ENCODE peak calls at places on chromosomes 12 and 14, in four cellular contexts. J is WTC11, Q is HepG2, S is SK-N-SH. I is an unnamed sample.

GRCh38 chr12:70338531-70338930 is 27.6 kb upstream of the KCNMB4 start:
- DNase-seq in S (no peak), Q (no peak), J (no peak), I (no peak)

GRCh38 chr12:80101126-80101525 is 1.8 kb downstream of the OTOGL start:
- DNase-seq in Q (no peak), J (no peak), S (no peak), I (peak; percentile 29)

GRCh38 chr12:5429741-5430557 is 2.0 kb upstream of the NTF3 start:
- DNase-seq in Q (no peak), S (no peak), J (peak; percentile 50), I (no peak)

GRCh38 chr12:100826323-100826722 is 31.7 kb downstream of the ANO4 start:
- DNase-seq in S (no peak), J (peak; percentile 70), Q (peak; percentile 23), I (peak; percentile 11)

GRCh38 chr12:14213542-14213941 is 151.9 kb upstream of the ATF7IP start:
- DNase-seq in S (no peak), J (no peak), Q (no peak), I (no peak)

GRCh38 chr12:29133141-29133540 is 15.9 kb upstream of the FAR2 start:
- DNase-seq in S (no peak), Q (no peak), J (no peak), I (no peak)

GRCh38 chr14:89065879-89066278 is 241.4 kb downstream of the TTC8 start:
- DNase-seq in S (no peak), J (no peak), Q (no peak), I (no peak)

GRCh38 chr14:68841030-68841809 is 48.4 kb upstream of the ZFP36L1 start:
- DNase-seq in S (no peak), Q (no peak), J (no peak), I (no peak)

GRCh38 chr12:125882141-125882540 is 816.9 kb downstream of the AACS start:
- DNase-seq in J (no peak), Q (no peak), S (no peak), I (no peak)

GRCh38 chr12:85155791-85156190 is 119.6 kb downstream of the LRRIQ1 start:
- DNase-seq in Q (peak; percentile 4), J (no peak), S (peak; percentile 10), I (no peak)

GRCh38 chr12:25053021-25053271 is 104.0 kb upstream of the BCAT1 start:
- DNase-seq in Q (no peak), J (no peak), S (no peak), I (no peak)

GRCh38 chr12:48165089-48166031 is 8.0 kb upstream of the ASB8 start:
- DNase-seq in Q (peak; percentile 44), S (peak; percentile 67), J (peak; percentile 28), I (peak; percentile 60)
- TF ChIP-seq FOXJ3 in Q (no peak), S (no peak), J (no peak), I (no peak)

DNA sequence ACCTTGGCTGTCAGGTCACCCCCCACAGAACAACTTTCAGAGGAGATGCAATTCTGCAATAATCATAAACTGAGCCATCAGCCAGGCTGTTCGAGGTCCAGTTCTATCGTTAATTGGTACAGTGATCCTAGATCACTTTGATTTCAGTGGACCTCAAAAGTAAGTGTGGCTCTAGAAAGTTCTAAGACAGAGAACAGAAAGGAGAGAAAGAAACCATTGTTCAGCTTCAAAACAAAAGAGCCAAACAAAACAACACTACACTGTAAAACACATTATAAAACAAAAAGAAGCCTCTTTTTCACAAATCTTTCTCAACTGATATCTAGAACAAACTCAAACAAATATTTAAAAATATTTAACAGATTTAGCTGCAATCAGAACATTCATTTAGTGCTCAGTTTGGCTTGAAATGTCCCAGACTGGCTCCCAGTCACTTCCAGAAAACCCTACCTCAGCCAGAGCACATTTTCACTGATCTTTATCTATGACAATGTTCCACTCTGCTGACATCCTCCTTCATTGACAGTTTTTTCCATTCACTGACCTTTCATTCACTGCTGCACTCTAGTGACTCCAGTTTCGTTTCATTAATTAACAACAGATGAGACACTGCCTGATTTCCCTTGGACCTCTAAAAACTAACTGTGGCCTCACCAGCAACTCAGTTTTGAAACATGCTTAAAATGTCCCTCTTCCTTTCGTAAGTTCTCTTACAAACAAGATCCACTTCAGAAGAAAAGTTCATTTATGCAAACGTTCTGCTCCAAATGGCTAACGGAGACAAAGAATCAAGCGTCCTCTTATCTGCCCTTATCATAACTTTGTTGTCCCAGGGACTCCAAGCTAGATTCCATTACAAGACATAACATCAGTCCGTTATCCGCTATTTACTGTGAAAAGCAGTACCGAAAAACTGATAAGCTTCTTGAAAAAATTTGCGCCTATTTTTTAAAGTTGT is 56.8 kb downstream of the DUSP16 start:
- DNase-seq in J (no peak), Q (peak; percentile 53), S (peak; percentile 77), I (peak; percentile 29)
- TF ChIP-seq FOXJ3 in J (no peak), Q (no peak), S (peak; percentile 66), I (no peak)

GRCh38 chr14:50530358-50530757 is 2.0 kb downstream of the MAP4K5 start:
- DNase-seq in Q (no peak), S (no peak), J (no peak), I (no peak)
- TF ChIP-seq FOXJ3 in Q (no peak), S (no peak), J (no peak), I (no peak)

GRCh38 chr14:98208943-98209342 is 1063.1 kb downstream of the BCL11B start:
- DNase-seq in Q (no peak), S (no peak), J (no peak), I (no peak)

GRCh38 chr14:98207466-98207865 is 1064.5 kb downstream of the BCL11B start:
- DNase-seq in S (no peak), Q (no peak), J (no peak), I (no peak)

GRCh38 chr14:98208074-98208675 is 1063.8 kb downstream of the BCL11B start:
- DNase-seq in J (no peak), S (no peak), Q (no peak), I (no peak)

DNA sequence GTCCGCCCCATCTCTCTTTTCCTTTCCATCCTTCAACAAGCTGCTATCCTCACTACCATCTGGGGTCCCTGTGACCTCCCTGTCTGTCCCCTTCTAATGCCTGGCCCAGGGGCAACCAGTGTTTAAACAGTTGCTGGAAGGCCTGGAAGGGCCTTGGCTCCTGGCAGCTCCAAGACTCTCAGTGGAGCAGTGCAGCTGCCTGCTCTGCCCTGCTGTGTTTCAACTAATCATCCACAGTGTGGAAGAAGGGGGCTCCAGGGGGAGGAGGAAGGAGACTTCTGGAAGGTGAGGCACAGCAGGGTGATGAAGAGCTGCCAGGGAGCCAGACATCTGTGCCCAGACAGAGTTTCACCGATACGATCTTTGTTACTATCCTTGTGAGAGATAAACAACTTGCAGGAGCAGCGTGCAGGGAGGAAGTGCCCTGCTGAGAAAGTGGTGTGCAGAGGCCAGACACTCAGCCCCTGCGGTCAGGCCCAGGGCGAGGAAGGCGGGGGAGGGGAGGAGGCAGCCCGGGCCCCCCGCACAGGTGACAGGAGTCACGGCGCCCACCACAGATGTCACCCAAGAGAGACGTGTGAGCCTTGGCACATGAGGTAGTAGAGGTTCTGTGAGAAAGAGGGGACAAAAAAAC is 1061.8 kb downstream of the BCL11B start:
- DNase-seq in Q (no peak), S (no peak), J (no peak), I (no peak)
- TF ChIP-seq FOXJ3 in Q (no peak), S (no peak), J (no peak), I (no peak)

GRCh38 chr14:62187265-62187664 is 425.0 kb downstream of the SNAPC1 start:
- DNase-seq in S (no peak), J (peak; percentile 16), Q (no peak), I (no peak)
- TF ChIP-seq FOXJ3 in S (no peak), J (no peak), Q (no peak), I (no peak)

GRCh38 chr14:71529855-71530254 is 402.4 kb upstream of the RGS6 start:
- DNase-seq in S (no peak), Q (no peak), J (no peak), I (no peak)
- TF ChIP-seq FOXJ3 in S (no peak), Q (no peak), J (no peak), I (no peak)

I was measured in K562.